ENCODE peak calls at places on chromosome 20, in ten cellular contexts. N is heart right ventricle; L is endothelial cell of umbilical vein; Q is psoas muscle; M is SK-N-SH; D is cardiac muscle cell; X is transverse colon; Z is CD8-positive, alpha-beta T cell; G is upper lobe of right lung; V is AG04450. R is an unnamed sample.

GRCh38 chr20:2032168-2032567 is 38.3 kb upstream of the PDYN start:
- DNase-seq in N (no peak), L (no peak), Q (no peak), M (no peak), D (no peak), X (no peak), Z (no peak), G (no peak), V (no peak), R (no peak)

GRCh38 chr20:32359633-32360332 is 1.7 kb downstream of the ASXL1 start:
- DNase-seq in N (no peak), L (peak), Q (no peak), M (peak), D (no peak), X (no peak), Z (peak), G (no peak), V (no peak), R (peak)

GRCh38 chr20:1809611-1810510 is 85.3 kb upstream of the SIRPA start:
- DNase-seq in N (no peak), L (peak), Q (no peak), M (no peak), D (no peak), X (no peak), Z (no peak), G (no peak), V (no peak), R (peak)

GRCh38 chr20:31833931-31834521 is 11.4 kb downstream of the FOXS1 start:
- DNase-seq in N (no peak), L (no peak), Q (no peak), M (no peak), D (no peak), X (no peak), Z (no peak), G (no peak), V (no peak), R (no peak)

GRCh38 chr20:44069203-44069931 is 117.6 kb downstream of the JPH2 start:
- DNase-seq in N (no peak), L (no peak), Q (no peak), M (no peak), D (no peak), X (peak), Z (peak), G (peak), V (no peak), R (no peak)

GRCh38 chr20:2133318-2134183 is 31.9 kb downstream of the STK35 start:
- DNase-seq in N (no peak), L (no peak), Q (peak), M (no peak), D (peak), X (no peak), Z (no peak), G (no peak), V (no peak), R (peak)

GRCh38 chr20:36085686-36086267 is 68.8 kb upstream of the EPB41L1 start:
- DNase-seq in N (no peak), L (no peak), Q (no peak), M (no peak), D (no peak), X (peak), Z (no peak), G (peak), V (no peak), R (peak)

GRCh38 chr20:50012282-50013263 is 29.8 kb downstream of the SNAI1 start:
- DNase-seq in N (no peak), L (no peak), Q (no peak), M (peak), D (peak), X (peak), Z (no peak), G (no peak), V (no peak), R (no peak)

GRCh38 chr20:54649511-54649962 is 174.1 kb downstream of the DOK5 start:
- DNase-seq in N (peak), L (peak), Q (peak), M (peak), D (peak), X (peak), Z (peak), G (peak), V (peak), R (peak)

GRCh38 chr20:2817341-2817726 is 1.2 kb downstream of the TMEM239 start:
- DNase-seq in N (no peak), L (no peak), Q (no peak), M (no peak), D (no peak), X (no peak), Z (no peak), G (no peak), V (no peak), R (no peak)

GRCh38 chr20:341682-342081 is 5.2 kb upstream of the NRSN2 start:
- DNase-seq in N (no peak), L (peak), Q (no peak), M (no peak), D (no peak), X (no peak), Z (no peak), G (no peak), V (no peak), R (peak)

GRCh38 chr20:62146019-62146755 is 2.6 kb downstream of the SS18L1 start:
- DNase-seq in N (no peak), L (no peak), Q (no peak), M (no peak), D (no peak), X (no peak), Z (no peak), G (no peak), V (no peak), R (no peak)

GRCh38 chr20:11249683-11250082 is 575.9 kb upstream of the JAG1 start:
- DNase-seq in N (no peak), L (no peak), Q (no peak), M (no peak), D (no peak), X (no peak), Z (no peak), G (no peak), V (no peak), R (no peak)

GRCh38 chr20:32914031-32914430 is 55.3 kb downstream of the EFCAB8 start:
- DNase-seq in N (no peak), L (no peak), Q (no peak), M (no peak), D (no peak), X (no peak), Z (no peak), G (no peak), V (no peak), R (no peak)

GRCh38 chr20:19993937-19994667 is 23.1 kb upstream of the NAA20 start:
- DNase-seq in N (peak), L (peak), Q (no peak), M (no peak), D (no peak), X (no peak), Z (no peak), G (no peak), V (no peak), R (peak)

GRCh38 chr20:43102394-43102793 is 87.3 kb downstream of the PTPRT start:
- DNase-seq in N (no peak), L (no peak), Q (no peak), M (peak), D (peak), X (no peak), Z (no peak), G (no peak), V (no peak), R (no peak)

GRCh38 chr20:32524871-32525501 is 60.1 kb downstream of the NOL4L start:
- DNase-seq in N (peak), L (peak), Q (peak), M (peak), D (no peak), X (peak), Z (no peak), G (peak), V (no peak), R (no peak)

GRCh38 chr20:37969949-37970855 is 63.1 kb downstream of the TTI1 start:
- DNase-seq in N (no peak), L (no peak), Q (no peak), M (no peak), D (peak), X (no peak), Z (no peak), G (no peak), V (no peak), R (peak)

GRCh38 chr20:36145877-36146707 is 8.4 kb upstream of the EPB41L1 start:
- DNase-seq in N (peak), L (no peak), Q (peak), M (no peak), D (peak), X (no peak), Z (no peak), G (no peak), V (no peak), R (no peak)

GRCh38 chr20:61041481-61041880 is 210.6 kb upstream of the CDH4 start:
- DNase-seq in N (no peak), L (no peak), Q (no peak), M (no peak), D (no peak), X (no peak), Z (no peak), G (no peak), V (no peak), R (no peak)

GRCh38 chr20:51955756-51956155 is 153.4 kb upstream of the SALL4 start:
- DNase-seq in N (no peak), L (no peak), Q (no peak), M (no peak), D (no peak), X (no peak), Z (no peak), G (no peak), V (no peak), R (peak)

GRCh38 chr20:36333841-36334240 is 27.7 kb downstream of the DLGAP4 start:
- DNase-seq in N (no peak), L (no peak), Q (no peak), M (no peak), D (no peak), X (no peak), Z (no peak), G (no peak), V (no peak), R (no peak)

GRCh38 chr20:47878601-47879004 is 93.3 kb upstream of the SULF2 start:
- DNase-seq in N (no peak), L (peak), Q (no peak), M (no peak), D (no peak), X (no peak), Z (no peak), G (no peak), V (no peak), R (peak)

GRCh38 chr20:15642676-15643075 is 930.6 kb downstream of the KIF16B start:
- DNase-seq in N (no peak), L (peak), Q (no peak), M (no peak), D (no peak), X (no peak), Z (no peak), G (no peak), V (no peak), R (peak)

GRCh38 chr20:31788578-31788977 is 30.6 kb upstream of the MYLK2 start:
- DNase-seq in N (no peak), L (no peak), Q (peak), M (no peak), D (peak), X (no peak), Z (no peak), G (no peak), V (no peak), R (peak)

GRCh38 chr20:11176431-11176830 is 502.6 kb upstream of the JAG1 start:
- DNase-seq in N (no peak), L (no peak), Q (no peak), M (no peak), D (no peak), X (no peak), Z (no peak), G (no peak), V (no peak), R (no peak)

GRCh38 chr20:52746768-52747167 is 225.4 kb upstream of the TSHZ2 start:
- DNase-seq in N (no peak), L (no peak), Q (no peak), M (peak), D (no peak), X (no peak), Z (no peak), G (no peak), V (no peak), R (peak)

GRCh38 chr20:2874456-2874855 is 1.2 kb downstream of the PTPRA start:
- DNase-seq in N (no peak), L (peak), Q (no peak), M (no peak), D (no peak), X (no peak), Z (no peak), G (no peak), V (no peak), R (peak)

GRCh38 chr20:13839421-13840092 is 54.7 kb downstream of the NDUFAF5 start:
- DNase-seq in N (no peak), L (no peak), Q (no peak), M (no peak), D (no peak), X (no peak), Z (no peak), G (no peak), V (no peak), R (peak)

GRCh38 chr20:37580069-37580468 is 52.4 kb upstream of the BLCAP start:
- DNase-seq in N (no peak), L (no peak), Q (no peak), M (no peak), D (no peak), X (no peak), Z (no peak), G (no peak), V (no peak), R (no peak)

GRCh38 chr20:61925555-61926252 is 140.0 kb downstream of the TAF4 start:
- DNase-seq in N (peak), L (no peak), Q (no peak), M (no peak), D (no peak), X (no peak), Z (no peak), G (peak), V (peak), R (peak)

GRCh38 chr20:10919549-10920140 is 245.8 kb upstream of the JAG1 start:
- DNase-seq in N (peak), L (no peak), Q (peak), M (no peak), D (no peak), X (no peak), Z (no peak), G (no peak), V (no peak), R (peak)

GRCh38 chr20:54076259-54076658 is 5.9 kb upstream of the BCAS1 start:
- DNase-seq in N (no peak), L (no peak), Q (no peak), M (no peak), D (no peak), X (no peak), Z (no peak), G (no peak), V (no peak), R (no peak)

DNA sequence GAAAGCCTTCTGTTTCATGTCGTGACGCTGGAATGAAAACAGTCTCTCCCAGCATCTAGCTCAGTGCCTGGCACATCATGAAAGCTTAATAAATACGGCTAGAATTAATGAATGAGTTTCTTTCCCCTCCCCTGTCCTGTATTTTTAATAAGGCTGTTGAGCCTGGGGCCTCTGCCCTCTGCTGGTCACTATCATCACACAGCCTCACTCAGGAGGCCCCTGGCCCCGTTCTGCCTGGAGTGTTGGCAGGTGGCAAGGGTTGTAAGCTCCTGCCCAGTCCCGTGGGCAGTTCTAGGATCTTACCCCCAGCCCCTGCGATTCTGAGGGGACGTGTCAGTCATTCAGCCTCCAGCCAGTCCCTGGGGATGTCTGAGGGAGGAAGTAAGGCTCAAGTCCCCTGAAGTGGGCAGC is 41.4 kb downstream of the PHACTR3 start:
- DNase-seq in N (no peak), L (no peak), Q (no peak), M (no peak), D (no peak), X (no peak), Z (no peak), G (no peak), V (no peak), R (no peak)
- TF ChIP-seq CTCF in N (peak), L (no peak), Q (no peak), M (no peak), D (no peak), X (no peak), Z (no peak), G (peak), V (no peak), R (no peak)

DNA sequence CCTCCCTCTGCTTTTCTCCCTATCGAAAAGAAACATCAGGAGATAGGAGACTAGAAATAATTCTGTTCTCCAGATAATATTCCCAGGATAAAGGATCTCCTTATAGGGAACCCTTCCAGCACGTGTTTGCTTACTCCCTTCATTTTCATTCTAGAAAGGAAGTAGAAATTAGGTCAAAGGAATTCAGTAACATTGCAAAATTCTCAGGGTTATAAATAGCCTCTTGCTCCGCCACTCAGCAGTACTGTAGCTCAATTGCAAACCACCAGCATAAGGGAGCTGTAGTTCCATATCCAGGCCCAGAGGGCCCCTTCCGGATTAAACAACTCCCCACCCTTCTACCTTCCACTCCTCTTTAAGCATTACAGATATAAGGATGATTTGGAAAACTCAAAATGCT is 6.2 kb downstream of the ELMO2 start:
- DNase-seq in N (no peak), L (peak), Q (peak), M (no peak), D (peak), X (no peak), Z (no peak), G (no peak), V (peak), R (peak)
- H3K4me3 ChIP-seq in N (peak), L (no peak), Q (peak), M (no peak), D (no peak), X (peak), Z (peak), G (peak), V (peak), R (no peak)

DNA sequence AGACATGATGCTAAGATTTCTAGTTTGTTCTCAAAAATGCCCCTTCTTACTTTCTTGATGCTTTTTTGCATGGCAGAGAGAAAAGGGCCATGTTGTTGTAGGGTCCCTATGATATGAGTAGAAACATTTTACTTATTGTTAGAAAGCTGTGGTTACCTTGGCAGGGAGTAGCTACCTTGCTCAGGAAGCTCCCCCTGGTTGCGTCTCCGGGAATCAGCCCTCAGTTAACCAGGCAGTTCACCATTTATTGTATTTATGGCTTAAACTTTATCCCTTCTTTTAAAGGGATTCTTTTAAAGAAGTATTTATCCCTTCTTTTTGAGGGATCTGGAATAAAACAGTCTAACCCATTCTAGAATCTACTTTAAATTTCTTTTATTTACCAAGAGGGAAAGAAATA is 113.9 kb upstream of the PROKR2 start:
- DNase-seq in N (no peak), L (no peak), Q (no peak), M (no peak), D (no peak), X (no peak), Z (no peak), G (no peak), V (no peak), R (no peak)
- TF ChIP-seq CTCF in N (no peak), L (no peak), Q (no peak), M (no peak), D (no peak), X (no peak), Z (no peak), G (no peak), V (no peak), R (peak)

GRCh38 chr20:63469713-63470101 is 2.7 kb downstream of the KCNQ2 start:
- DNase-seq in N (no peak), L (no peak), Q (no peak), M (no peak), D (no peak), X (no peak), Z (no peak), G (no peak), V (no peak), R (no peak)
- H3K4me3 ChIP-seq in N (no peak), L (no peak), Q (no peak), M (peak), D (no peak), X (no peak), Z (no peak), G (no peak), V (no peak), R (no peak)

GRCh38 chr20:24208652-24209051 is 220.1 kb upstream of the GGTLC1 start:
- DNase-seq in N (no peak), L (no peak), Q (no peak), M (no peak), D (peak), X (no peak), Z (no peak), G (no peak), V (no peak), R (no peak)
- TF ChIP-seq CTCF in N (no peak), L (no peak), Q (no peak), M (no peak), D (no peak), X (no peak), Z (no peak), G (no peak), V (no peak), R (no peak)

GRCh38 chr20:25543068-25543467 is 42.3 kb downstream of the NINL start:
- DNase-seq in N (no peak), L (no peak), Q (no peak), M (no peak), D (no peak), X (no peak), Z (no peak), G (no peak), V (no peak), R (peak)
- H3K4me3 ChIP-seq in N (no peak), L (no peak), Q (no peak), M (no peak), D (no peak), X (no peak), Z (no peak), G (no peak), V (no peak), R (no peak)

GRCh38 chr20:45406260-45407066 is 1.6 kb upstream of the DBNDD2 start:
- DNase-seq in N (peak), L (peak), Q (peak), M (peak), D (peak), X (peak), Z (peak), G (peak), V (no peak), R (peak)
- TF ChIP-seq CTCF in N (peak), L (no peak), Q (no peak), M (no peak), D (no peak), X (no peak), Z (no peak), G (peak), V (no peak), R (no peak)

GRCh38 chr20:57999465-58000111 is 228.9 kb downstream of the ANKRD60 start:
- DNase-seq in N (no peak), L (peak), Q (peak), M (no peak), D (no peak), X (peak), Z (no peak), G (no peak), V (no peak), R (no peak)
- H3K4me3 ChIP-seq in N (peak), L (no peak), Q (no peak), M (no peak), D (no peak), X (peak), Z (no peak), G (peak), V (no peak), R (no peak)

GRCh38 chr20:21437248-21437647 is 39.9 kb upstream of the NKX2-4 start:
- DNase-seq in N (no peak), L (no peak), Q (no peak), M (no peak), D (no peak), X (no peak), Z (no peak), G (no peak), V (no peak), R (no peak)
- TF ChIP-seq CTCF in N (no peak), L (no peak), Q (no peak), M (no peak), D (no peak), X (no peak), Z (no peak), G (no peak), V (no peak), R (no peak)

GRCh38 chr20:41339957-41340326 is 679 bp upstream of the LPIN3 start:
- DNase-seq in N (peak), L (peak), Q (peak), M (peak), D (peak), X (peak), Z (peak), G (peak), V (no peak), R (peak)
- H3K4me3 ChIP-seq in N (peak), L (peak), Q (peak), M (no peak), D (peak), X (peak), Z (peak), G (peak), V (peak), R (peak)

R was measured in cardiac fibroblast.